ENCODE peak calls at places on chromosomes 12 and 14, in four cellular contexts. One of them, this sample, is unnamed.

GRCh38 chr14:61388173-61388975 is 67.0 kb downstream of the PRKCH start:
- DNase-seq in HepG2: no peak
- DNase-seq in kidney epithelial cell: no peak
- DNase-seq in OCI-LY7: no peak
- DNase-seq in this sample: peak

GRCh38 chr12:104682790-104683279 is 226.1 kb downstream of the CHST11 start:
- DNase-seq in HepG2: no peak
- DNase-seq in kidney epithelial cell: no peak
- DNase-seq in OCI-LY7: peak
- DNase-seq in this sample: peak

GRCh38 chr12:40907115-40907521 is 214.9 kb downstream of the CNTN1 start:
- DNase-seq in HepG2: no peak
- DNase-seq in kidney epithelial cell: peak
- DNase-seq in OCI-LY7: no peak
- DNase-seq in this sample: peak

GRCh38 chr12:15212877-15213276 is 8.3 kb downstream of the RERG start:
- DNase-seq in HepG2: no peak
- DNase-seq in kidney epithelial cell: no peak
- DNase-seq in OCI-LY7: no peak
- DNase-seq in this sample: no peak

GRCh38 chr14:21913759-21914158 is 240.1 kb upstream of the OR4E1 start:
- DNase-seq in HepG2: peak
- DNase-seq in kidney epithelial cell: no peak
- DNase-seq in OCI-LY7: peak
- DNase-seq in this sample: peak

GRCh38 chr14:105138551-105139111 is 29.9 kb downstream of the JAG2 start:
- DNase-seq in HepG2: no peak
- DNase-seq in kidney epithelial cell: no peak
- DNase-seq in OCI-LY7: no peak
- DNase-seq in this sample: no peak

GRCh38 chr14:91611528-91611927 is 101.4 kb upstream of the PPP4R3A start:
- DNase-seq in HepG2: no peak
- DNase-seq in kidney epithelial cell: no peak
- DNase-seq in OCI-LY7: no peak
- DNase-seq in this sample: no peak

GRCh38 chr12:120999191-121000120 is 16.8 kb downstream of the C12orf43 start:
- DNase-seq in HepG2: no peak
- DNase-seq in kidney epithelial cell: no peak
- DNase-seq in OCI-LY7: no peak
- DNase-seq in this sample: no peak

GRCh38 chr14:104677506-104678332 is 11.7 kb upstream of the INF2 start:
- DNase-seq in HepG2: no peak
- DNase-seq in kidney epithelial cell: peak
- DNase-seq in OCI-LY7: peak
- DNase-seq in this sample: peak

GRCh38 chr12:86257173-86257572 is 982 bp upstream of the MGAT4C start:
- DNase-seq in HepG2: no peak
- DNase-seq in kidney epithelial cell: no peak
- DNase-seq in OCI-LY7: no peak
- DNase-seq in this sample: no peak

GRCh38 chr12:46667547-46667946 is 158.2 kb downstream of the SLC38A4 start:
- DNase-seq in HepG2: no peak
- DNase-seq in kidney epithelial cell: no peak
- DNase-seq in OCI-LY7: no peak
- DNase-seq in this sample: no peak

GRCh38 chr12:98983647-98984046 is 338.6 kb downstream of the APAF1 start:
- DNase-seq in HepG2: no peak
- DNase-seq in kidney epithelial cell: no peak
- DNase-seq in OCI-LY7: no peak
- DNase-seq in this sample: peak

GRCh38 chr12:115871714-115872113 is 405.8 kb downstream of the MED13L start:
- DNase-seq in HepG2: peak
- DNase-seq in kidney epithelial cell: no peak
- DNase-seq in OCI-LY7: peak
- DNase-seq in this sample: peak

GRCh38 chr14:81147140-81147897 is 73.4 kb downstream of the GTF2A1 start:
- DNase-seq in HepG2: no peak
- DNase-seq in kidney epithelial cell: no peak
- DNase-seq in OCI-LY7: peak
- DNase-seq in this sample: no peak

GRCh38 chr12:49903700-49904423 is at the start of gene FAIM2:
- DNase-seq in HepG2: no peak
- DNase-seq in kidney epithelial cell: no peak
- DNase-seq in OCI-LY7: no peak
- DNase-seq in this sample: no peak

GRCh38 chr14:59438148-59438766 is 26.9 kb downstream of the GPR135 start:
- DNase-seq in HepG2: no peak
- DNase-seq in kidney epithelial cell: no peak
- DNase-seq in OCI-LY7: no peak
- DNase-seq in this sample: no peak

GRCh38 chr14:92728781-92729364 is 19.6 kb downstream of the LGMN start:
- DNase-seq in HepG2: no peak
- DNase-seq in kidney epithelial cell: peak
- DNase-seq in OCI-LY7: no peak
- DNase-seq in this sample: peak

GRCh38 chr12:10636611-10637010 is 23.2 kb upstream of the MAGOHB start:
- DNase-seq in HepG2: no peak
- DNase-seq in kidney epithelial cell: no peak
- DNase-seq in OCI-LY7: no peak
- DNase-seq in this sample: no peak

GRCh38 chr12:47650469-47650868 is 55.4 kb downstream of the RPAP3 start:
- DNase-seq in HepG2: no peak
- DNase-seq in kidney epithelial cell: no peak
- DNase-seq in OCI-LY7: no peak
- DNase-seq in this sample: peak

GRCh38 chr12:51415931-51416330 is 8.7 kb upstream of the SLC4A8 start:
- DNase-seq in HepG2: no peak
- DNase-seq in kidney epithelial cell: no peak
- DNase-seq in OCI-LY7: no peak
- DNase-seq in this sample: no peak

GRCh38 chr14:20468773-20469241 is 399 bp upstream of the PNP start:
- DNase-seq in HepG2: no peak
- DNase-seq in kidney epithelial cell: no peak
- DNase-seq in OCI-LY7: no peak
- DNase-seq in this sample: peak

GRCh38 chr12:128583453-128583852 is 240.3 kb downstream of the SLC15A4 start:
- DNase-seq in HepG2: no peak
- DNase-seq in kidney epithelial cell: no peak
- DNase-seq in OCI-LY7: no peak
- DNase-seq in this sample: no peak

GRCh38 chr12:31322651-31323248 is 3.2 kb downstream of the SINHCAF start:
- DNase-seq in HepG2: no peak
- DNase-seq in kidney epithelial cell: no peak
- DNase-seq in OCI-LY7: no peak
- DNase-seq in this sample: no peak

GRCh38 chr12:27539191-27539631 is 15.2 kb downstream of the PPFIBP1 start:
- DNase-seq in HepG2: no peak
- DNase-seq in kidney epithelial cell: no peak
- DNase-seq in OCI-LY7: no peak
- DNase-seq in this sample: no peak

DNA sequence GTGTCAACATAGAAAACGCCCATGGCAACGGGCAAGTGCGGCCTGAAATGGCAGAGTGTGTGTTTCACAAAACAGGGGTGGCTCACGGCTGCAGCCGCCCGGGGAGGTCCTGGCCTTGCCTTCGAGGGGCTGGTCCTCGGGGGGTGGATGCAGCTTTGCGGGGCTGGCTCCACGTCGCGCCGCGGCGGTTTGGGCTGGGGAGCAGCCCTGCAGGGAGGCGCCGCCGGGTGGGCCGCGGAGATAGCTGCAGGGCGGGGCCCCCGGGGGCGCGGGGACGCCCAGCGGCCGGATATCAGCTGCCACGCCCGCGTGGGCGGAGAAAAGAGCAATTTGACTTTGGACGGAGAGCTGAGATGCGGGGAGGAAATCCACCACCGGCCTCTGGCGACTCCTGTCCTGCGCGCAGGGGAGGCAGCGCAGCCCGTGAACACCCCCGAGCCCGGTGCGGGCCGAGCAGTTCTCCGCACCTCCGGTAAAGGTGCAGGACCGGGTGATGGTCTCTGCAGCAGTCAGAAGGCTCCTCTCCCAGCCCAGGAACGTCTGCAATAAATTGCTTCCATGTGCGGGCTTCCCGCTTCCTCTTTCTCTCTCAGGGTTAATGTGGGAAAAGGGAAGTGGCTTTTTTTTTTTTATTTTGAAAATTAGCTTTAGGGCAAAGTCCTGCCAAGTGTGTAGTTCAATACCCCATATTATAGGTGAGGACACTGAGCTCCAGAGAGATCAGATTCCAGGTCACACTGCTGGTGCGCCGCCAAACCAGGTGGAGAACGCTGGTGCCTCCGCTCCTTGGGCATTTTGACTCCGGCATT is 110.5 kb downstream of the ARF6 start:
- DNase-seq in HepG2: peak
- DNase-seq in kidney epithelial cell: no peak
- DNase-seq in OCI-LY7: peak
- DNase-seq in this sample: peak
- TF ChIP-seq CTCF in HepG2: peak
- TF ChIP-seq CTCF in kidney epithelial cell: no peak
- TF ChIP-seq CTCF in OCI-LY7: peak
- TF ChIP-seq CTCF in this sample: peak

GRCh38 chr12:93805736-93806141 is 128.6 kb downstream of the CRADD start:
- DNase-seq in HepG2: no peak
- DNase-seq in kidney epithelial cell: peak
- DNase-seq in OCI-LY7: no peak
- DNase-seq in this sample: no peak

GRCh38 chr12:93803408-93803807 is 126.2 kb downstream of the CRADD start:
- DNase-seq in HepG2: no peak
- DNase-seq in kidney epithelial cell: peak
- DNase-seq in OCI-LY7: no peak
- DNase-seq in this sample: no peak

GRCh38 chr12:93804392-93805179 is 127.4 kb downstream of the CRADD start:
- DNase-seq in HepG2: no peak
- DNase-seq in kidney epithelial cell: no peak
- DNase-seq in OCI-LY7: no peak
- DNase-seq in this sample: no peak

GRCh38 chr12:93802293-93802692 is 125.1 kb downstream of the CRADD start:
- DNase-seq in HepG2: no peak
- DNase-seq in kidney epithelial cell: no peak
- DNase-seq in OCI-LY7: no peak
- DNase-seq in this sample: no peak

GRCh38 chr12:93802698-93803097 is 125.5 kb downstream of the CRADD start:
- DNase-seq in HepG2: no peak
- DNase-seq in kidney epithelial cell: no peak
- DNase-seq in OCI-LY7: no peak
- DNase-seq in this sample: no peak
- TF ChIP-seq CTCF in HepG2: peak
- TF ChIP-seq CTCF in kidney epithelial cell: peak
- TF ChIP-seq CTCF in OCI-LY7: no peak
- TF ChIP-seq CTCF in this sample: no peak

GRCh38 chr14:38496092-38496491 is 240.2 kb upstream of the CLEC14A start:
- DNase-seq in HepG2: no peak
- DNase-seq in kidney epithelial cell: no peak
- DNase-seq in OCI-LY7: no peak
- DNase-seq in this sample: no peak
- TF ChIP-seq CTCF in HepG2: no peak
- TF ChIP-seq CTCF in kidney epithelial cell: no peak
- TF ChIP-seq CTCF in OCI-LY7: no peak
- TF ChIP-seq CTCF in this sample: no peak

GRCh38 chr12:106323537-106323936 is 21.0 kb downstream of the TCP11L2 start:
- DNase-seq in HepG2: no peak
- DNase-seq in kidney epithelial cell: no peak
- DNase-seq in OCI-LY7: no peak
- DNase-seq in this sample: no peak

GRCh38 chr12:106315523-106315922 is 13.0 kb downstream of the TCP11L2 start:
- DNase-seq in HepG2: no peak
- DNase-seq in kidney epithelial cell: no peak
- DNase-seq in OCI-LY7: no peak
- DNase-seq in this sample: no peak

GRCh38 chr12:106321139-106321850 is 18.8 kb downstream of the TCP11L2 start:
- DNase-seq in HepG2: no peak
- DNase-seq in kidney epithelial cell: no peak
- DNase-seq in OCI-LY7: no peak
- DNase-seq in this sample: no peak

GRCh38 chr12:106317406-106318082 is 15.0 kb downstream of the TCP11L2 start:
- DNase-seq in HepG2: no peak
- DNase-seq in kidney epithelial cell: no peak
- DNase-seq in OCI-LY7: no peak
- DNase-seq in this sample: no peak
- TF ChIP-seq CTCF in HepG2: no peak
- TF ChIP-seq CTCF in kidney epithelial cell: no peak
- TF ChIP-seq CTCF in OCI-LY7: no peak
- TF ChIP-seq CTCF in this sample: no peak

DNA sequence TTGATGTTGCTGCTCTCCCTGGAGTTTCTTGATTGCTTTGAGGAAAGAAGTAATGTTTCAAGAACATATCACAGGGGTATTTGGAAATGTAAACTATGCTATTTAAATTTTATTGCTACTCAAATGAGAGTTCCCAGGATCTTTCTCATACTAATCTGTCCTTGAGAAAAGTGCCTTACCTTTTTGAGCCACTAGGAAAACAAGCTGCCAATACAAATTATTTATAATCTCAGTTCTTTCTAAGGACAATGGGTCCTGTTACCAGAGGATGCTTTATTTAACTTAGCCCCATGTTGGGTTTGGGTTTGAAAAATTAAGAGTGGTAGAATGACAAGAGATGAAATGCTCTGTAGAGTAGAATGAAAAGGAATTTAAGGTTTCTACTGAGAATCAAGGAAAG is 258.2 kb upstream of the PRKD1 start:
- DNase-seq in HepG2: no peak
- DNase-seq in kidney epithelial cell: no peak
- DNase-seq in OCI-LY7: no peak
- DNase-seq in this sample: no peak
- TF ChIP-seq CTCF in HepG2: no peak
- TF ChIP-seq CTCF in kidney epithelial cell: no peak
- TF ChIP-seq CTCF in OCI-LY7: no peak
- TF ChIP-seq CTCF in this sample: no peak